ENCODE peak calls at places on chromosomes 4 and X, in five cellular contexts. R, Z, V, B and E are unnamed samples.
A peak's percentile ranks its signal among the peaks of the same experiment; 100 is the strongest.

GRCh38 chr4:44965446-44966095 is 239.2 kb upstream of the GNPDA2 start:
- DNase-seq in Z (no peak), R (no peak), B (no peak), V (no peak), E (no peak)

GRCh38 chrX:68792083-68792482 is 36.7 kb upstream of the EFNB1 start:
- DNase-seq in V (no peak), Z (no peak), B (no peak), R (no peak), E (no peak)

GRCh38 chrX:37926700-37927099 is 79.3 kb upstream of the DYNLT3 start:
- DNase-seq in B (peak; percentile 40), V (no peak), Z (peak; percentile 30), R (peak; percentile 25), E (no peak)

GRCh38 chr4:150140774-150141400 is 62.6 kb downstream of the DCLK2 start:
- DNase-seq in R (peak; percentile 29), Z (no peak), B (peak; percentile 61), V (no peak), E (no peak)

GRCh38 chr4:3871181-3871852 is 105.1 kb downstream of the ADRA2C start:
- DNase-seq in R (no peak), V (no peak), B (no peak), Z (peak; percentile 75), E (no peak)

GRCh38 chrX:24202465-24203031 is 53.0 kb downstream of the ZFX start:
- DNase-seq in R (no peak), Z (peak; percentile 12), V (no peak), B (no peak), E (no peak)

GRCh38 chrX:153773741-153774575 is 6.9 kb upstream of the SRPK3 start:
- DNase-seq in Z (no peak), R (no peak), V (no peak), B (no peak), E (no peak)

GRCh38 chrX:42378857-42379256 is 399.1 kb downstream of the PPP1R2C start:
- DNase-seq in B (no peak), Z (no peak), V (no peak), R (no peak), E (no peak)

GRCh38 chr4:168868044-168868855 is 141.8 kb downstream of the CBR4 start:
- DNase-seq in Z (no peak), B (peak; percentile 82), V (no peak), R (no peak), E (no peak)

GRCh38 chrX:2708016-2708415 is 16.9 kb downstream of the CD99 start:
- DNase-seq in Z (no peak), V (no peak), R (peak; percentile 46), B (peak; percentile 46), E (no peak)
- H3K4me1 ChIP-seq in Z (peaks cover 42% of the 10 kb centered on the region), V (peaks cover 39% of the 10 kb centered on the region), R (peaks cover 56% of the 10 kb centered on the region), B (peaks cover 47% of the 10 kb centered on the region), E (peaks cover 8% of the 10 kb centered on the region)

GRCh38 chr4:6298035-6298434 is 28.4 kb downstream of the WFS1 start:
- DNase-seq in B (peak; percentile 66), R (no peak), V (no peak), Z (no peak), E (no peak)
- H3K4me3 ChIP-seq in B (no peak overlapping the region), R (no peak overlapping the region), V (no peak overlapping the region), Z (no peak overlapping the region), E (no peak overlapping the region)

GRCh38 chr4:11615601-11616000 is 186.9 kb upstream of the HS3ST1 start:
- DNase-seq in R (no peak), B (no peak), V (no peak), Z (no peak), E (peak; percentile 46)
- H3K4me1 ChIP-seq in R (peaks cover 50% of the 10 kb centered on the region), B (no peaks in the 10 kb centered on the region), V (no peaks in the 10 kb centered on the region), Z (peaks cover 13% of the 10 kb centered on the region), E (no peaks in the 10 kb centered on the region)

DNA sequence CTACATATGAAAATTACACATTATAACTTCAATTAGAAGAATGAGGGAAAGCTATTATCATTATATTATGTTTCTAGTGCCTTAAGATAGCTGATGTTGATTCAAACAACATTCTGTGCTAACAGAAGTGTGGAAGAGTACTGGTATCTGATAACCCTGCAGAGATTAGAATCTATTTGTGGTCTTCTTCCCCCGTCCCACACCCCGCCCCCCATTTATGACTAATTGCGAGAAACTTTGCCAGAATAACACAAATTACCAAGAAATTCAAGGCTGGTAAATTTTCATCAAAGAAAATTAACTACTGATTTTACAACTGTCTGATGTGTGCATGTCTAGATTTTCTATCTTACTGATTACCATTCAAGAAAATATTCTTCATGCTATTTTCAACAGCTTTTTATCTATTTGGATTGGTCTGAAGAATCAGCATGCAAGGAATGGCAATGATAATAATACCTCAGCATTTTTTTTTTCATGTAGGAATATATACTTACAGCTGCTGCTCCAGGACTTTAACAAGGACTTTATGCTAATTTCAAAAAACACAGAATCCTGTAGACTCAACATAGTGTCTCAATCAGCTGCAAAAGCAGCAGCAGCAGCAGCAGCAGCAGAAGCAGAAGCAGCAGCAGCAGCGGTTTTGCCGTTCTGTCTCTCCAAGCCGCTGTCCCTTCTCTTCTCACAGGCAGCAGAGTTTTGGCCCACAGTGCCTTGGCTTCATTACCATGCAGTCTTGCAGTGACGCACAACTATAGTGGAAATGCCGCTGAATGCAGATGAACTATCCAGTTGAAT is 126.7 kb downstream of the FRYL start:
- DNase-seq in Z (peak; percentile 39), V (no peak), R (no peak), B (peak; percentile 77), E (peak; percentile 54)
- H3K4me3 ChIP-seq in Z (no peak overlapping the region), V (no peak overlapping the region), R (no peak overlapping the region), B (no peak overlapping the region), E (no peak overlapping the region)

DNA sequence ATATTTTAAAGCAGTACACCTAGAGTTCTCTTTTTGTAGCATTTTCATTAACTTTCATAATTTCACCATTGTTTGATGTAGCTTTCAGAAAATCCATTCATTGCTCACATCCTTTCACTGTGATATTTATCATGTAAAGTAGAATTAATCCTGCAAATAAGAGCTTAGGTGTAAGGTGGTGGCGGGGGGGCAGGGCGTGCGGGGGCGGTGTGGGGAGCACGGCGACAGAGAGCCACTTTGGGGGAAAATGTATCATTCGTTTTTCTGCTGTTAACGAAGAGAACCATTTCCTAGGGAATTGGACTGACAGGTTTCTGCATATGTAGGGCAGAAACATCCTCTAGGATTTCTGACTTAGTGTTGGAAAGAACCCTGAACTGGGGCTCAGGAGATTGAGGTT is 82.6 kb upstream of the BRS3 start:
- DNase-seq in V (no peak), B (no peak), Z (no peak), R (no peak), E (no peak)
- H3K4me1 ChIP-seq in V (no peaks in the 10 kb centered on the region), B (no peaks in the 10 kb centered on the region), Z (no peaks in the 10 kb centered on the region), R (no peaks in the 10 kb centered on the region), E (no peaks in the 10 kb centered on the region)

DNA sequence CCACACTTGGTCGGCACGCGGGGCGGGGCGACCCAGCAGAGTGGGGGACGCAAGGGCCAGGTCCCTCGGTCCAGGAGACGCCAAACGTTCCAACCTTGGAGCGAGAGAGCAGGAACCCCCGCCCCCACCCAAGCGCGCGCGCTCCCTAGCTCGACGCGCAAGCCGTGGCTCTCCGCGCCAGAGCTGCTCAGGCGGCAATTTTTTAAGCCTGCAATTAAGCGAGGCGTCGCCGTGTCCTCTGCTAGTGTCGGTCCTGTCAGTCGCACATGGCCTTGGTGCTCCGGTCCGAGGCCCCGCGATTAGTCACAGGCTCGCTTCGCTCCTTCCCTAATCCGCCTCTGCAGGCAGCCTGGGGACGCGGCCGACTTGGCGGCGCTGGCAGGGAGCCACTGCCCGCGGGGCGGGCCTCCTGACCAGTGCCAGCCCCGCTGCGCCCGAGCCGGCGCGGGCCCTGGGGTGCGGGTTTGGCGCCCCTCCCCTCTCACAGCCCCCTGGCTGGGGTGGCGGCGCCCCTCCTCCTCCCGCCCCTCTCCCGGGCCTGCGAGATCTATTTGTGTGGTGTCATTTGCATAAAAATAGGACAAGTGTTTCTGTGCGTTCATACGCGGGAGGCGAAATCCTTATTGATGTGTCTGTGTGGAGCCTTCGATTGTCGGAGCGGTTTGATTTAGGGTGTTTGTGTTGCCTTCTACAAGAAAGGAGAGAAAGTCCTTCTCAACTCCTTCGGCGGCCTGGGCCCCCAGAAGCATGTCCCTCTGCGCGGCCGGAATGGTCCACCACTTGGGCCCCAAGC is 9.7 kb upstream of the BCOR start:
- DNase-seq in V (no peak), Z (peak; percentile 73), R (peak; percentile 74), B (peak; percentile 73), E (peak; percentile 59)
- H3K4me3 ChIP-seq in V (peak overlapping the region; percentile 45), Z (peak overlapping the region; percentile 3), R (peak overlapping the region; percentile 75), B (no peak overlapping the region), E (peak overlapping the region; percentile 45)

GRCh38 chrX:13374364-13374763 is 54.5 kb upstream of the ATXN3L start:
- DNase-seq in Z (no peak), V (no peak), R (no peak), B (no peak), E (no peak)

GRCh38 chrX:13377537-13377936 is 57.7 kb upstream of the ATXN3L start:
- DNase-seq in V (no peak), R (no peak), B (peak; percentile 58), Z (no peak), E (no peak)

GRCh38 chrX:13380230-13380629 is 60.4 kb upstream of the ATXN3L start:
- DNase-seq in R (no peak), B (peak; percentile 19), V (no peak), Z (no peak), E (no peak)

GRCh38 chrX:13373807-13374187 is 53.9 kb upstream of the ATXN3L start:
- DNase-seq in Z (no peak), B (peak; percentile 58), V (no peak), R (no peak), E (no peak)

GRCh38 chrX:13376857-13377441 is 57.1 kb upstream of the ATXN3L start:
- DNase-seq in V (no peak), R (no peak), B (peak; percentile 86), Z (no peak), E (no peak)
- H3K4me1 ChIP-seq in V (no peaks in the 10 kb centered on the region), R (peaks cover 9% of the 10 kb centered on the region), B (no peaks in the 10 kb centered on the region), Z (no peaks in the 10 kb centered on the region), E (no peaks in the 10 kb centered on the region)

GRCh38 chr4:139454111-139454600 is at the start of gene RAB33B:
- DNase-seq in Z (no peak), R (no peak), V (no peak), B (peak; percentile 91), E (no peak)

GRCh38 chr4:139453371-139454110 is 380 bp upstream of the RAB33B start:
- DNase-seq in V (peak; percentile 97), Z (peak; percentile 97), R (peak; percentile 97), B (peak; percentile 98), E (peak; percentile 98)

GRCh38 chr4:139450586-139450985 is 3.3 kb upstream of the RAB33B start:
- DNase-seq in Z (no peak), R (no peak), V (no peak), B (no peak), E (no peak)

GRCh38 chr4:139453041-139453370 is 915 bp upstream of the RAB33B start:
- DNase-seq in B (no peak), Z (no peak), V (no peak), R (peak; percentile 84), E (peak; percentile 69)

GRCh38 chr4:139452000-139452399 is 1.9 kb upstream of the RAB33B start:
- DNase-seq in B (no peak), Z (no peak), R (no peak), V (no peak), E (no peak)
- H3K4me3 ChIP-seq in B (no peak overlapping the region), Z (peak overlapping the region; percentile 93), R (peak overlapping the region; percentile 91), V (peak overlapping the region; percentile 97), E (no peak overlapping the region)

GRCh38 chr4:138049350-138049749 is 192.8 kb downstream of the SLC7A11 start:
- DNase-seq in B (peak; percentile 37), Z (no peak), V (no peak), R (no peak), E (no peak)

GRCh38 chr4:138050601-138051000 is 191.5 kb downstream of the SLC7A11 start:
- DNase-seq in V (no peak), B (no peak), R (no peak), Z (no peak), E (no peak)

GRCh38 chr4:138047290-138047689 is 194.9 kb downstream of the SLC7A11 start:
- DNase-seq in B (no peak), R (no peak), Z (no peak), V (no peak), E (no peak)

GRCh38 chr4:138053601-138054322 is 188.4 kb downstream of the SLC7A11 start:
- DNase-seq in B (peak; percentile 95), Z (no peak), R (peak; percentile 61), V (no peak), E (no peak)

GRCh38 chr4:138051157-138051556 is 191.0 kb downstream of the SLC7A11 start:
- DNase-seq in R (no peak), B (no peak), V (no peak), Z (no peak), E (no peak)
- H3K4me1 ChIP-seq in R (peaks cover 32% of the 10 kb centered on the region), B (peaks cover 7% of the 10 kb centered on the region), V (no peaks in the 10 kb centered on the region), Z (no peaks in the 10 kb centered on the region), E (no peaks in the 10 kb centered on the region)